ENCODE peak calls at places on chromosomes 12 and 14, in four cellular contexts. I is tibial nerve, O is suprapubic skin, L is A549. B is an unnamed sample.

GRCh38 chr14:56386024-56386423 is 193.6 kb upstream of the TMEM260 start:
- DNase-seq in I (no peak), O (no peak), L (no peak), B (no peak)

GRCh38 chr12:84842406-84843013 is 70.1 kb downstream of the SLC6A15 start:
- DNase-seq in I (peak; percentile 55), L (peak; percentile 22), O (no peak), B (no peak)

GRCh38 chr12:104353012-104353981 is 49.8 kb downstream of the EID3 start:
- DNase-seq in L (no peak), O (no peak), I (no peak), B (no peak)

GRCh38 chr12:88516811-88517210 is 63.5 kb downstream of the KITLG start:
- DNase-seq in L (no peak), O (no peak), I (no peak), B (no peak)

GRCh38 chr12:43009307-43009706 is 419.8 kb upstream of the PRICKLE1 start:
- DNase-seq in L (no peak), O (no peak), I (no peak), B (no peak)

GRCh38 chr12:1473418-1473817 is 121.0 kb downstream of the FBXL14 start:
- DNase-seq in I (no peak), O (no peak), L (no peak), B (no peak)

GRCh38 chr12:68454855-68455254 is 122.7 kb upstream of the MDM1 start:
- DNase-seq in O (no peak), L (no peak), I (no peak), B (no peak)

GRCh38 chr12:3077572-3078081 is 448 bp downstream of the TSPAN9 start:
- DNase-seq in O (no peak), L (no peak), I (no peak), B (peak; percentile 34)

GRCh38 chr14:64763801-64764511 is 59.7 kb downstream of the PLEKHG3 start:
- DNase-seq in I (peak; percentile 15), O (no peak), L (no peak), B (no peak)

GRCh38 chr12:15677207-15677606 is 112.0 kb downstream of the EPS8 start:
- DNase-seq in L (no peak), O (no peak), I (no peak), B (no peak)

GRCh38 chr12:112408621-112409020 is 784 bp downstream of the RPL6 start:
- DNase-seq in O (no peak), L (no peak), I (no peak), B (no peak)

GRCh38 chr14:68243441-68244010 is 423.9 kb downstream of the RAD51B start:
- DNase-seq in O (no peak), L (no peak), I (no peak), B (no peak)

GRCh38 chr12:15852383-15852782 is 29.8 kb upstream of the STRAP start:
- DNase-seq in O (no peak), I (no peak), L (no peak), B (no peak)

GRCh38 chr14:96105089-96105920 is 66.1 kb downstream of the C14orf132 start:
- DNase-seq in L (no peak), I (no peak), O (peak; percentile 75), B (no peak)

GRCh38 chr14:95935228-95935822 is 58.7 kb downstream of the TUNAR start:
- DNase-seq in I (peak; percentile 15), L (no peak), O (no peak), B (no peak)

GRCh38 chr14:100825691-100826331 is at the start of gene MEG3:
- DNase-seq in O (no peak), L (peak; percentile 17), I (peak; percentile 51), B (no peak)

GRCh38 chr14:34113051-34113511 is 162.2 kb upstream of the EGLN3 start:
- DNase-seq in I (no peak), O (no peak), L (peak; percentile 15), B (no peak)

GRCh38 chr14:32711103-32711680 is 227.5 kb upstream of the NPAS3 start:
- DNase-seq in I (peak; percentile 61), L (peak; percentile 26), O (no peak), B (no peak)

GRCh38 chr14:69318241-69318640 is 58.3 kb downstream of the GALNT16 start:
- DNase-seq in I (no peak), L (no peak), O (peak; percentile 43), B (no peak)

GRCh38 chr14:101174522-101174838 is 271.0 kb upstream of the RTL1 start:
- DNase-seq in L (no peak), O (no peak), I (no peak), B (no peak)

GRCh38 chr12:124411291-124411878 is 116.5 kb downstream of the RFLNA start:
- DNase-seq in O (no peak), I (peak; percentile 72), L (no peak), B (no peak)

GRCh38 chr14:91144425-91145145 is 30.7 kb downstream of the DGLUCY start:
- DNase-seq in I (no peak), L (no peak), O (no peak), B (no peak)

GRCh38 chr14:33646692-33647260 is 304.1 kb downstream of the EGLN3 start:
- DNase-seq in L (no peak), I (no peak), O (no peak), B (no peak)

GRCh38 chr14:78154827-78155226 is 15.3 kb upstream of the NRXN3 start:
- DNase-seq in I (no peak), L (no peak), O (no peak), B (no peak)

GRCh38 chr12:79837575-79837974 is 97.3 kb downstream of the PPP1R12A start:
- DNase-seq in L (no peak), I (no peak), O (no peak), B (no peak)

GRCh38 chr12:21818627-21819026 is 44.1 kb upstream of the KCNJ8 start:
- DNase-seq in I (no peak), L (no peak), O (no peak), B (no peak)

GRCh38 chr12:65537978-65538377 is 259.5 kb downstream of the MSRB3 start:
- DNase-seq in I (no peak), L (no peak), O (no peak), B (no peak)

GRCh38 chr12:95057431-95057830 is 16.0 kb downstream of the NR2C1 start:
- DNase-seq in L (no peak), O (no peak), I (no peak), B (no peak)

GRCh38 chr12:95054206-95054605 is 19.2 kb downstream of the NR2C1 start:
- DNase-seq in I (no peak), O (no peak), L (no peak), B (no peak)

GRCh38 chr12:95060951-95061350 is 12.5 kb downstream of the NR2C1 start:
- DNase-seq in L (no peak), O (no peak), I (no peak), B (no peak)

GRCh38 chr12:95059984-95060383 is 13.4 kb downstream of the NR2C1 start:
- DNase-seq in I (no peak), L (no peak), O (no peak), B (no peak)
- H3K27ac ChIP-seq in I (no peak overlapping the region), L (no peak overlapping the region), O (no peak overlapping the region), B (no peak overlapping the region)

GRCh38 chr14:103885509-103885932 is 38.1 kb upstream of the PPP1R13B start:
- DNase-seq in L (no peak), I (no peak), O (no peak), B (no peak)

GRCh38 chr14:103884854-103885253 is 37.5 kb upstream of the PPP1R13B start:
- DNase-seq in O (no peak), I (no peak), L (no peak), B (no peak)

GRCh38 chr14:103887557-103888115 is 40.3 kb upstream of the PPP1R13B start:
- DNase-seq in O (no peak), L (no peak), I (no peak), B (no peak)

GRCh38 chr14:103887170-103887501 is 39.8 kb upstream of the PPP1R13B start:
- DNase-seq in O (no peak), L (no peak), I (no peak), B (no peak)

DNA sequence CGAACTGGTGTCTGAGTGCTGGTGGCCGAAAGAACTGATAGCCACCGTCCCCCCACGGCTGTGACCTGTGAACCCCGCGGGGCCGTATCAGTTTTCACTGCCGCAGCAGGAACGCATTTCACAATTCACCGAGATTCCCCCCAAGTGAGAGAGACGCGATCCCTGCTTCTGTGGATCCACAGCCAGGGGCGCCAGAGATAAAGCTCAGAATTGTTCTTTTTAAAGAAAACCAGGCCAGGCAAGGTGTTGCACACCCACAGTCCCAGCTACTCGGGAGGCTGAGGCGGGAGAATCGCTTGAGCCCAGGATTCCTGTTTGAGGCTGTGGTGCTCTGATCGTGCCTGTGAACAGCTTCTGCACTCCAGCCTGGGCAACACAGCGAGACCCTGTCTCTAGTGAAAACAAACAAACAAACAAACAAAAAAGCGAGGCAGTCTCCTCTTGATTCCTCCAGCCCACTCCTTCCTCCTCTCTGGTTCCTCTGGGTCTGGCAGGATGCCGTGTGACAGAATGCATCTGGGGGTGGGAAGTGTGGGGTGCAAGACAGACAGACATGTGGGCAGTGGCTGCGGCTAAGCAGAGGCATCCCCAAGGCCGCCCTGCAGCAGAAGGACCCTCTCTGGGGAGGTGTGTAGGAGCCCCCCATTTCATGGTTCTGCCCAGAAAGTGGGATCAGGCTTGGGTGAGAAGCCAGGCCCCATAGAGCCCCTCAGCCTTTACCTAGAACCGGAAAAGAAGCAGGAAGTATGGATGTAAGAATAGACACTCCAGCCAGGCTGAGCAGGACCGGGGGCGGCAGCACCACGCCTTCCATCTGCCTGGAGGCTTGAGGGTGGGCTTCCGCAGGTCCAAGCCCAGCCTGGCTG is 39.2 kb upstream of the PPP1R13B start:
- DNase-seq in I (no peak), L (no peak), O (no peak), B (no peak)
- TF ChIP-seq EP300 in I (no peak), L (no peak), O (no peak), B (no peak)

GRCh38 chr12:132055535-132056096 is 88.5 kb downstream of the DDX51 start:
- DNase-seq in L (no peak), I (no peak), O (no peak), B (no peak)
- H3K27ac ChIP-seq in L (no peak overlapping the region), I (no peak overlapping the region), O (no peak overlapping the region), B (no peak overlapping the region)

DNA sequence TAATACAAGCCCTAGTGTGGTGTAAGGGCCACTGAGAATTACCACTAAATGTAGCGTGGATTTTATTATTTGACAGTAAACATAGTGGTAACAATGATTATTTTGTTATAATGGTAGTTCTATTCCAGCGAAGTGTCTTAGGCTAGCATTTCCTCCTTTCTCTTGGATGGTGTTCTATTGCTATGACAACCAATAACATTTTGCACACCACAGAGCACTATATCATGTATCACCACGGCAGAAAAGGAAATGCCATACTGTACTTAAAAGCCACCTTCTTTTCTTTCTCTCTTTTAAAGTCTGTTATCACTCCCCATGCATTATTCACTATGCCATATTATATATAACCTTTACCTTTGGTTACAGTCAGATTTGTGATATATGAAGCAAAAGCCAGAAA is 195.9 kb downstream of the FOXN3 start:
- DNase-seq in I (no peak), O (no peak), L (no peak), B (no peak)
- TF ChIP-seq EP300 in I (no peak), O (no peak), L (no peak), B (no peak)

DNA sequence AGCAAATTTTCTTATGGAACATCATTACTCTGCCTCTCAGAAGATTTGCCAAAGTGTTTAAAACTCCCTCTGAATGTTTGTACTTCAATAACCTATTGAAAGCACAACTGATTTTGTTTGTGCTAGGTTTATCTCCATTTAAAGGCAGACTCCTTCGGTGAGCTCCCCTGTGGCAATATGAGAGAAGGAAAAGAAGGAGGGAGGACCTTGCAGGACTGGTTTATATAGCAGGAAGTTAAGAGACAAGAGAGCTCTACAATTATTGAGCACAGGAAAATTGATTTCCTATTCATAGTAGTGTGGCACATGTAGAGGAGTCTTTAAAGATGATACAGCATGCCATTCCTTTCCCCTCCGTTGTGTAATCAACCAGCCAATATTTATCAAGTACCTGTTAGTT is 75.5 kb downstream of the PDE3A start:
- DNase-seq in O (no peak), L (no peak), I (no peak), B (no peak)
- H3K27ac ChIP-seq in O (no peak overlapping the region), L (no peak overlapping the region), I (no peak overlapping the region), B (no peak overlapping the region)

B was measured in stomach.